ENCODE peak calls at places on chromosomes 12 and 14, in nine cellular contexts. M, J, Y, H, L, C, P, G and W are unnamed samples.

GRCh38 chr14:91412939-91413338 is 4.7 kb downstream of the CCDC88C start:
- DNase-seq in M (no peak), J (no peak), Y (no peak), H (no peak), L (no peak), C (no peak), P (no peak), G (no peak), W (no peak)

GRCh38 chr14:39218171-39218769 is 15.4 kb upstream of the MIA2 start:
- DNase-seq in M (peak; percentile 5), J (peak; percentile 47), Y (no peak), H (peak; percentile 45), L (peak; percentile 45), C (peak; percentile 13), P (no peak), G (no peak), W (no peak)

GRCh38 chr12:6769003-6769389 is 2.8 kb downstream of the PTMS start:
- DNase-seq in M (peak; percentile 47), J (peak; percentile 62), Y (peak; percentile 97), H (no peak), L (peak; percentile 39), C (no peak), P (peak; percentile 80), G (no peak), W (no peak)

GRCh38 chr12:100445081-100445481 is 28.6 kb upstream of the NR1H4 start:
- DNase-seq in M (no peak), J (peak; percentile 26), Y (no peak), H (no peak), L (no peak), C (no peak), P (no peak), G (no peak), W (no peak)

GRCh38 chr14:75273272-75274044 is 5.2 kb upstream of the FOS start:
- DNase-seq in M (peak; percentile 91), J (peak; percentile 98), Y (no peak), H (peak; percentile 95), L (peak; percentile 68), C (peak; percentile 75), P (no peak), G (no peak), W (no peak)

GRCh38 chr14:53384536-53384935 is 231.4 kb upstream of the DDHD1 start:
- DNase-seq in M (no peak), J (no peak), Y (no peak), H (no peak), L (no peak), C (no peak), P (no peak), G (no peak), W (no peak)

GRCh38 chr12:105469701-105470100 is 139.2 kb downstream of the C12orf75 start:
- DNase-seq in M (no peak), J (no peak), Y (no peak), H (no peak), L (no peak), C (no peak), P (no peak), G (no peak), W (no peak)

GRCh38 chr12:54240971-54241588 is 38.8 kb downstream of the CBX5 start:
- DNase-seq in M (no peak), J (no peak), Y (no peak), H (no peak), L (no peak), C (no peak), P (no peak), G (no peak), W (no peak)

GRCh38 chr12:109580272-109580671 is 6.7 kb downstream of the MVK start:
- DNase-seq in M (no peak), J (no peak), Y (no peak), H (no peak), L (no peak), C (no peak), P (no peak), G (no peak), W (no peak)

GRCh38 chr14:69592923-69593677 is 18.3 kb upstream of the SUSD6 start:
- DNase-seq in M (peak; percentile 81), J (peak; percentile 47), Y (no peak), H (peak; percentile 69), L (peak; percentile 65), C (peak; percentile 9), P (no peak), G (no peak), W (no peak)

GRCh38 chr12:104458645-104459555 is 2.2 kb downstream of the CHST11 start:
- DNase-seq in M (peak; percentile 40), J (peak; percentile 31), Y (no peak), H (peak; percentile 34), L (peak; percentile 36), C (no peak), P (peak; percentile 25), G (no peak), W (no peak)

GRCh38 chr14:94521375-94522114 is 12.3 kb upstream of the SERPINA12 start:
- DNase-seq in M (no peak), J (no peak), Y (no peak), H (no peak), L (no peak), C (no peak), P (no peak), G (no peak), W (no peak)

GRCh38 chr12:50566066-50566465 is 61.3 kb downstream of the DIP2B start:
- DNase-seq in M (no peak), J (no peak), Y (no peak), H (no peak), L (no peak), C (no peak), P (no peak), G (no peak), W (no peak)
- TF ChIP-seq CTCF in M (no peak), J (no peak), Y (no peak), H (no peak), L (no peak), C (no peak), P (no peak), G (no peak), W (no peak)

GRCh38 chr12:2364566-2365165 is 311.9 kb downstream of the CACNA1C start:
- DNase-seq in M (no peak), J (no peak), Y (no peak), H (no peak), L (no peak), C (no peak), P (no peak), G (no peak), W (no peak)

GRCh38 chr12:2363836-2364565 is 311.2 kb downstream of the CACNA1C start:
- DNase-seq in M (no peak), J (no peak), Y (no peak), H (no peak), L (no peak), C (no peak), P (no peak), G (no peak), W (no peak)

GRCh38 chr12:2359725-2360629 is 307.2 kb downstream of the CACNA1C start:
- DNase-seq in M (no peak), J (no peak), Y (no peak), H (no peak), L (no peak), C (no peak), P (no peak), G (no peak), W (no peak)

GRCh38 chr12:2358986-2359658 is 306.3 kb downstream of the CACNA1C start:
- DNase-seq in M (no peak), J (peak; percentile 28), Y (peak; percentile 60), H (peak; percentile 39), L (peak; percentile 33), C (no peak), P (no peak), G (no peak), W (no peak)

DNA sequence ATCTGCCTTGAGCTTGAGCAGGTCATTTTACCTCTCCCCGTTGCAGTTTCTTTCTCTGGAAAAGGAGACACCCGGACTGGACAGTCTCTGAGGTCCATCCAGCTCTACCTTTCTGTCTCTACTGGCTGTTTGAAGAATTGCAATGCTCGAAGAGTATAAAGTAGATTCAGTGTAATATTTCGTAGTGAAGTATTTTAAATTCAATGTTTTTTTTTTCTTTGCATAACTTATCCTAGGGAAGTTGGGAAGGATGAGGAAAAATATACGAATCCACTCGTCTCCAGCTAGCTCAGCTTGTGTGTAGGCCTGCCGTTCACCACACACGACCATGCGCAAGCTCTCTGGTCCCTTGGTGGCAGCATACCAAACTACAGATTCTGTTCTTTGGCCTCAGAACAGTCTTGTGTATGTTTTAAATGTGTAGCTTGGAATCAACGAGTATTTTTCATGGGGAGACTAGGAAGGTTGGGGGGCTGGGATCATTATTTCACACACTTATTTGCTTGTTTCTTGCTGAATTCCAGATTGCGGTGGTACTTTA is 307.9 kb downstream of the CACNA1C start:
- DNase-seq in M (no peak), J (peak; percentile 10), Y (no peak), H (no peak), L (no peak), C (no peak), P (no peak), G (no peak), W (no peak)
- TF ChIP-seq CTCF in M (peak; percentile 26), J (peak; percentile 35), Y (peak; percentile 3), H (peak; percentile 27), L (peak; percentile 33), C (peak; percentile 48), P (peak; percentile 5), G (no peak), W (no peak)

GRCh38 chr12:14810167-14810952 is 3.6 kb downstream of the SMCO3 start:
- DNase-seq in M (no peak), J (no peak), Y (no peak), H (no peak), L (no peak), C (no peak), P (no peak), G (no peak), W (no peak)

GRCh38 chr12:14811486-14811885 is 2.5 kb downstream of the SMCO3 start:
- DNase-seq in M (no peak), J (no peak), Y (no peak), H (no peak), L (no peak), C (no peak), P (no peak), G (no peak), W (no peak)

GRCh38 chr12:14814082-14814481 is at the start of gene SMCO3:
- DNase-seq in M (no peak), J (peak; percentile 31), Y (no peak), H (no peak), L (no peak), C (no peak), P (no peak), G (no peak), W (no peak)

DNA sequence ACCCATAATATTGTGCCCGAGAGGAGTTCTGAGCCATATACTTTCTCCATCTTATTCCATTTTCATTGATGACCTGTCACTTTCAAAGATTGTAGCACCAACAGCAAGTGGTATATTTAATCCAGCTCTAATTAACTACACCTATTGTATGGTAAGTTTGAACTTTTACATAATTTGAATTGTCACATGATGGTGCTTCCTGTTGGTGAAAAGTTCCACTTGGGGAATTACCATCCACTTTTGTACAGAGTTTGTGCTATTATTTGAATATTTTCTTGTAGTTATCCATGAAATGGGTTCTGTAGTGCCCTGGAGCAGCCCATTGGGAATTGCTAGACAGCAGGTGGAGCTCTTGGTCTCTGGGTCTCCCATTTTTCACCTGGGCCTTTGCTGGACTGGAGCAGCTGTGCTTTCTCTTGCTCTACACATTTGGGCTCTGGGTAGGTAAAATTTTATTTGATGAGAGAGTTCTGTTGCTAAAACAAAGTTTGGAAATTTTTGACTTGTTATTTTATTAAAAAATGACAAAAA is 3.0 kb downstream of the SMCO3 start:
- DNase-seq in M (no peak), J (peak; percentile 56), Y (peak; percentile 28), H (no peak), L (peak; percentile 24), C (peak; percentile 32), P (no peak), G (no peak), W (no peak)
- TF ChIP-seq CTCF in M (peak; percentile 47), J (peak; percentile 74), Y (peak; percentile 55), H (peak; percentile 49), L (peak; percentile 68), C (peak; percentile 77), P (no peak), G (no peak), W (no peak)

GRCh38 chr14:92690171-92691011 is 58.0 kb downstream of the LGMN start:
- DNase-seq in M (peak; percentile 46), J (peak; percentile 83), Y (peak; percentile 83), H (peak; percentile 63), L (peak; percentile 59), C (peak; percentile 46), P (peak; percentile 36), G (peak; percentile 68), W (no peak)
- TF ChIP-seq CTCF in M (peak; percentile 50), J (peak; percentile 76), Y (peak; percentile 91), H (peak; percentile 47), L (peak; percentile 71), C (peak; percentile 77), P (peak; percentile 46), G (peak; percentile 38), W (no peak)